ENCODE peak calls at places on chromosome 22, in five cellular contexts. One of them, this sample, is unnamed.

GRCh38 chr22:37739611-37740049 is 42.8 kb downstream of the TRIOBP start:
- DNase-seq in cardiac muscle cell: no peak
- DNase-seq in MM.1S: no peak
- DNase-seq in suprapubic skin: no peak
- DNase-seq in transverse colon: no peak
- DNase-seq in this sample: no peak

GRCh38 chr22:36360011-36360410 is 27.8 kb downstream of the MYH9 start:
- DNase-seq in suprapubic skin: no peak
- DNase-seq in cardiac muscle cell: no peak
- DNase-seq in MM.1S: no peak
- DNase-seq in transverse colon: no peak
- DNase-seq in this sample: no peak

GRCh38 chr22:50271519-50271970 is 1.4 kb upstream of the MAPK11 start:
- DNase-seq in suprapubic skin: no peak
- DNase-seq in MM.1S: peak; percentile 61
- DNase-seq in transverse colon: peak; percentile 75
- DNase-seq in cardiac muscle cell: peak; percentile 64
- DNase-seq in this sample: no peak

GRCh38 chr22:42270178-42270511 is 308 bp downstream of the TCF20 start:
- DNase-seq in transverse colon: no peak
- DNase-seq in cardiac muscle cell: no peak
- DNase-seq in MM.1S: no peak
- DNase-seq in suprapubic skin: no peak
- DNase-seq in this sample: no peak

GRCh38 chr22:27551402-27551801 is 250.2 kb downstream of the MN1 start:
- DNase-seq in MM.1S: no peak
- DNase-seq in transverse colon: no peak
- DNase-seq in suprapubic skin: no peak
- DNase-seq in cardiac muscle cell: no peak
- DNase-seq in this sample: no peak

GRCh38 chr22:49630448-49630946 is 197.2 kb downstream of the BRD1 start:
- DNase-seq in suprapubic skin: no peak
- DNase-seq in cardiac muscle cell: no peak
- DNase-seq in MM.1S: no peak
- DNase-seq in transverse colon: no peak
- DNase-seq in this sample: no peak

GRCh38 chr22:20118572-20119020 is 1.6 kb upstream of the TRMT2A start:
- DNase-seq in suprapubic skin: no peak
- DNase-seq in transverse colon: no peak
- DNase-seq in MM.1S: no peak
- DNase-seq in cardiac muscle cell: no peak
- DNase-seq in this sample: no peak

GRCh38 chr22:32591620-32592019 is 117.0 kb downstream of the FBXO7 start:
- DNase-seq in suprapubic skin: no peak
- DNase-seq in MM.1S: no peak
- DNase-seq in transverse colon: no peak
- DNase-seq in cardiac muscle cell: no peak
- DNase-seq in this sample: no peak

DNA sequence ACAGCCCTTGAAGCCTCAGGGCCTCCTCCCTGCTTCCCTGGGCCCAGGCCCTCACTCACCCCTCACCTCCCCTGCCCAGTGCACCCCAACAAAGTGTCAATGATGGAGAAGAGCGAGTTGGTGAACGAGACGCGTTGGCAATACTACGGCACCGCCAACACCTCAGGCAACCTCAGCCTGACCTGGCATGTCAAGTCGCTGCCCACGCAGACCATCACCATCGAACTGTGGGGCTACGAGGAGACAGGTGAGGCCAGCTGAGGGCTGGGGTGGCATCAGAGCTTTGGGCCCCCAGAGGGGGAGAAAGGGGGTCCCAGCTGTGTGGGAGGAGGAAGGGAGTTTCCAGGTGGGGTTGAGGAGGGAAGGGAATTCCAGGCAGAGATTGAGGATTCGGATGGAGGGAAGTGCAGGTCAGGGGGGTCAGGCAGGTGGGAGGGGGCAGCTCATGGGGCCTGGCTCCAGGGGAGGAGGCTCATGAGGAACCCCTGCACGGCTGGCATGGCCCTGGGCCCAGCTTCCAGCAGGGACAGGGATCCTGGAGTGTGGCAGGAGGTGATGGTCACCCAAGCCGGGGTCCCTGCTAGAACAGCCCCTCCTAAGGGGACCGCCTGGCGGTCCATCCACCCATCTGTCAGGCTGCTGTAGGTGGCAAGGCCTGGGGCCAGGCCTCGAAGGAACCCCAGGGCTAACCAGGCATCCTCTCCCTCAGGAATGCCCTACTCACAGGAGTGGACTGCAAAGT is 2.9 kb downstream of the SUSD2 start:
- DNase-seq in cardiac muscle cell: no peak
- DNase-seq in MM.1S: no peak
- DNase-seq in transverse colon: no peak
- DNase-seq in suprapubic skin: no peak
- DNase-seq in this sample: no peak
- H3K27ac ChIP-seq in cardiac muscle cell: no peak overlapping the region
- H3K27ac ChIP-seq in MM.1S: no peak overlapping the region
- H3K27ac ChIP-seq in transverse colon: no peak overlapping the region
- H3K27ac ChIP-seq in suprapubic skin: no peak overlapping the region
- H3K27ac ChIP-seq in this sample: no peak overlapping the region

GRCh38 chr22:48453171-48453570 is 1374.5 kb downstream of the BRD1 start:
- DNase-seq in MM.1S: no peak
- DNase-seq in cardiac muscle cell: no peak
- DNase-seq in transverse colon: no peak
- DNase-seq in suprapubic skin: peak; percentile 42
- DNase-seq in this sample: no peak
- H3K9me3 ChIP-seq in MM.1S: no peaks in the 10 kb centered on the region
- H3K9me3 ChIP-seq in cardiac muscle cell: no peaks in the 10 kb centered on the region
- H3K9me3 ChIP-seq in transverse colon: no peaks in the 10 kb centered on the region
- H3K9me3 ChIP-seq in suprapubic skin: no peaks in the 10 kb centered on the region
- H3K9me3 ChIP-seq in this sample: peaks cover 28% of the 10 kb centered on the region

GRCh38 chr22:30325065-30325720 is 1.5 kb downstream of the TBC1D10A start:
- DNase-seq in suprapubic skin: no peak
- DNase-seq in transverse colon: peak; percentile 73
- DNase-seq in MM.1S: no peak
- DNase-seq in cardiac muscle cell: peak; percentile 6
- DNase-seq in this sample: no peak
- H3K27ac ChIP-seq in suprapubic skin: peak overlapping the region; percentile 86
- H3K27ac ChIP-seq in transverse colon: peak overlapping the region; percentile 96
- H3K27ac ChIP-seq in MM.1S: no peak overlapping the region
- H3K27ac ChIP-seq in cardiac muscle cell: peak overlapping the region; percentile 9
- H3K27ac ChIP-seq in this sample: no peak overlapping the region

DNA sequence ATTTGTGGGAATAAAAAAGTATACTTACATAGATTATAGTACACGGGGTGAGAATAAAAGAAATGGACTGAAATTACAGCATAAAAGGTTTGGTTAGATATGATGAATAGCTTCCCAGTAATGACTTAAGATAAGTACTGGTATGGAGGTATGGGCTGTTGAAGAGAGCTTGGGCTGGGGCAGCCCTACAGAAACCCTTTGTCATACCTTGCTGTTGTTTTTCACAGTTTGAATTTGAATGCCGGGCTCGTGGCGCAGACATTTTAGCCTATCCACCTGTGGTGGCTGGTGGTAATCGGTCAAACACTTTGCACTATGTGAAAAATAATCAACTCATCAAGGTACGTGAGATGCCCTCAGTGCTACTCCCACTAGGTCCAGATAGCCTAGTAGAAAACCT is 42.3 kb upstream of the RBX1 start:
- DNase-seq in cardiac muscle cell: no peak
- DNase-seq in transverse colon: no peak
- DNase-seq in MM.1S: no peak
- DNase-seq in suprapubic skin: no peak
- DNase-seq in this sample: no peak
- H3K9me3 ChIP-seq in cardiac muscle cell: no peaks in the 10 kb centered on the region
- H3K9me3 ChIP-seq in transverse colon: no peaks in the 10 kb centered on the region
- H3K9me3 ChIP-seq in MM.1S: no peaks in the 10 kb centered on the region
- H3K9me3 ChIP-seq in suprapubic skin: no peaks in the 10 kb centered on the region
- H3K9me3 ChIP-seq in this sample: no peaks in the 10 kb centered on the region

DNA sequence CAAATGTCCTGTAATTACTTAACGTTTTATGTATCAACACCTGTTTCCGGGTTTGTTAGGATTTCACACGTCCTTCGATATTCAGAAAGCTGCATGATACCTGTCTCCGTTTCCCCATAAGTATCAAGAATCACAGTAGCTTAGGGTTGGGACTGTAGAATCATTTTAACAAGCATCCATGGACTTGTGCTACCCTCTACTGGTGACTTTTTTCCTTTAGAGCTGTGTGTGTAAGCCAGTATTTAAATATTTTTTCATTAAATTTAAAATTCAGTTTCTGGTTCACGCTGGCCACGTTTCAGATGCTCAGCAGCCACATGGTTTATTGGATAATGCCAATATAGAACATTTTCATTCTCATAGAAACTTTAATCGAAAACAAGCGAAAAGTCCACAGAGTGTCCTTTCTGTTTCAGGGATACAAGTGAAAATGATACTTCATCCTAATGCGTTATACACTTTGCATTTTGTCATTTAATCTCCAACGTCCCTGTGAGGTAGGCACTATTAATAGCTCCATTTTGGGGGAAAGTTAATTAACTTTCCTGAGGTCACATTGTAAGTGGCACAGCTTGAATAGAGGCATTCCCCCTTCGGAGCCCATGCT is 61.5 kb upstream of the SLC25A18 start:
- DNase-seq in transverse colon: peak; percentile 9
- DNase-seq in suprapubic skin: no peak
- DNase-seq in cardiac muscle cell: peak; percentile 69
- DNase-seq in MM.1S: peak; percentile 79
- DNase-seq in this sample: peak; percentile 33
- H3K27ac ChIP-seq in transverse colon: no peak overlapping the region
- H3K27ac ChIP-seq in suprapubic skin: no peak overlapping the region
- H3K27ac ChIP-seq in cardiac muscle cell: peak overlapping the region; percentile 6
- H3K27ac ChIP-seq in MM.1S: no peak overlapping the region
- H3K27ac ChIP-seq in this sample: no peak overlapping the region

GRCh38 chr22:47929646-47930185 is 1167.3 kb downstream of the TBC1D22A start:
- DNase-seq in cardiac muscle cell: no peak
- DNase-seq in transverse colon: no peak
- DNase-seq in suprapubic skin: no peak
- DNase-seq in MM.1S: no peak
- DNase-seq in this sample: no peak
- H3K9me3 ChIP-seq in cardiac muscle cell: no peaks in the 10 kb centered on the region
- H3K9me3 ChIP-seq in transverse colon: no peaks in the 10 kb centered on the region
- H3K9me3 ChIP-seq in suprapubic skin: no peaks in the 10 kb centered on the region
- H3K9me3 ChIP-seq in MM.1S: no peaks in the 10 kb centered on the region
- H3K9me3 ChIP-seq in this sample: peaks cover 18% of the 10 kb centered on the region

DNA sequence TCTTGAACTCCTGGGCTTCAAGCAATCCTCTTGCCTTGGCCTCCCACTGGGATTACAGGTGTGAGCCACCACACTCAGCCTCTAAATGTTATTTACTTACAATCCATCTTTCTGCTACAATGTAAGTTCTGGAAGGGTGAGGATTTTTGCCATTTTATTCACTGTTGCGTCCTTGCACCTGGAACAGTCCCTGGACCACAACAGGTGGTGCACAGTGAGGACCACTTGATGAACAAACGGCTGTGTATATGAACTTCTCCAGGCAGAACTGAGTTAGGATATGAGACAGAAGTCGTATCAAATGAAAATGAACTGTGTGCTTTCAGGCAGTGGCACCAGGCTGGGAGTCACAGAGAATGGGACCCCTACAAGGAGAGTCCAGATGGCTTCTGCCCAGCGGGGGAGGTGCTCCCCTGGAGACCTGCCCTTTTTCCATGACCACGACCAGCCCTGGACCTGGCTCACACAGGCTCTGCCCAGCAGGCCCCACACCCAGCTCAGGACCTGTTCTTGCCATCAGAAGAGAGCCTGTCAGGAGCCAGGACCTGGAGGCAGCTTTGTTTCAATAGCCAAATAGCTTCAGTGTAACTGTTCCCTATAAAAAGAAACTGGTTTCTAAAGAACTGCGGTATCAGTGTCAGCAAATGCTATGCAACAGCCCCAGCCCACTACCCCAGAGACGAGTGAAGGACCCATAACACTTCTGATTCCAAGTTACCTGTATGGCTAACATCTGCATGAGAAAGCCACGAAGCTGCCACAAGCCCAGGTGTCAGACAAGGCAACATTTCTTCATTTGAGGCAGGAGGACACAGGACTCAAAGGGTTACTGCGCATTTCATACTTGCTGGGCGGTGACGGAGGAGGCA is 104.9 kb downstream of the MICAL3 start:
- DNase-seq in cardiac muscle cell: peak; percentile 24
- DNase-seq in suprapubic skin: no peak
- DNase-seq in MM.1S: no peak
- DNase-seq in transverse colon: no peak
- DNase-seq in this sample: no peak
- H3K27ac ChIP-seq in cardiac muscle cell: peak overlapping the region; percentile 94
- H3K27ac ChIP-seq in suprapubic skin: peak overlapping the region; percentile 59
- H3K27ac ChIP-seq in MM.1S: no peak overlapping the region
- H3K27ac ChIP-seq in transverse colon: peak overlapping the region; percentile 64
- H3K27ac ChIP-seq in this sample: no peak overlapping the region

GRCh38 chr22:16777284-16777924 is 47.8 kb downstream of the XKR3 start:
- DNase-seq in suprapubic skin: no peak
- DNase-seq in cardiac muscle cell: no peak
- DNase-seq in MM.1S: no peak
- DNase-seq in transverse colon: no peak
- DNase-seq in this sample: no peak

GRCh38 chr22:16781074-16781763 is 44.0 kb downstream of the XKR3 start:
- DNase-seq in transverse colon: no peak
- DNase-seq in suprapubic skin: no peak
- DNase-seq in cardiac muscle cell: no peak
- DNase-seq in MM.1S: no peak
- DNase-seq in this sample: no peak

GRCh38 chr22:16781764-16782329 is 43.4 kb downstream of the XKR3 start:
- DNase-seq in MM.1S: no peak
- DNase-seq in transverse colon: no peak
- DNase-seq in cardiac muscle cell: no peak
- DNase-seq in suprapubic skin: no peak
- DNase-seq in this sample: no peak

GRCh38 chr22:16774911-16775529 is 50.2 kb downstream of the XKR3 start:
- DNase-seq in MM.1S: no peak
- DNase-seq in suprapubic skin: no peak
- DNase-seq in cardiac muscle cell: no peak
- DNase-seq in transverse colon: no peak
- DNase-seq in this sample: no peak

GRCh38 chr22:16776088-16776487 is 49.1 kb downstream of the XKR3 start:
- DNase-seq in cardiac muscle cell: no peak
- DNase-seq in suprapubic skin: no peak
- DNase-seq in transverse colon: no peak
- DNase-seq in MM.1S: no peak
- DNase-seq in this sample: no peak
- H3K9me3 ChIP-seq in cardiac muscle cell: peaks cover 5% of the 10 kb centered on the region
- H3K9me3 ChIP-seq in suprapubic skin: no peaks in the 10 kb centered on the region
- H3K9me3 ChIP-seq in transverse colon: no peaks in the 10 kb centered on the region
- H3K9me3 ChIP-seq in MM.1S: no peaks in the 10 kb centered on the region
- H3K9me3 ChIP-seq in this sample: no peaks in the 10 kb centered on the region